ENCODE peak calls at places on chromosomes 11 and 22, in four cellular contexts. One of them, this sample, is unnamed.

GRCh38 chr11:47573321-47573720 is 5.4 kb downstream of the KBTBD4 start:
- DNase-seq in transverse colon: no peak
- DNase-seq in upper lobe of left lung: no peak
- DNase-seq in GM12892: no peak
- DNase-seq in this sample: no peak

GRCh38 chr22:37733625-37734401 is 37.0 kb downstream of the TRIOBP start:
- DNase-seq in transverse colon: peak
- DNase-seq in GM12892: no peak
- DNase-seq in upper lobe of left lung: no peak
- DNase-seq in this sample: no peak

GRCh38 chr11:71228961-71229360 is 23.4 kb downstream of the SHANK2 start:
- DNase-seq in transverse colon: no peak
- DNase-seq in GM12892: no peak
- DNase-seq in upper lobe of left lung: no peak
- DNase-seq in this sample: no peak

GRCh38 chr22:45511847-45512261 is 9.2 kb downstream of the FBLN1 start:
- DNase-seq in upper lobe of left lung: no peak
- DNase-seq in transverse colon: peak
- DNase-seq in GM12892: no peak
- DNase-seq in this sample: no peak

GRCh38 chr11:70695086-70695960 is 297.0 kb downstream of the CTTN start:
- DNase-seq in transverse colon: no peak
- DNase-seq in GM12892: no peak
- DNase-seq in upper lobe of left lung: no peak
- DNase-seq in this sample: no peak

GRCh38 chr11:27187075-27187847 is 146.6 kb downstream of the BBOX1 start:
- DNase-seq in upper lobe of left lung: no peak
- DNase-seq in GM12892: no peak
- DNase-seq in transverse colon: no peak
- DNase-seq in this sample: no peak

GRCh38 chr11:45768486-45768885 is 36.5 kb upstream of the SLC35C1 start:
- DNase-seq in upper lobe of left lung: no peak
- DNase-seq in GM12892: no peak
- DNase-seq in transverse colon: no peak
- DNase-seq in this sample: no peak

GRCh38 chr11:128509990-128510389 is 77.4 kb downstream of the ETS1 start:
- DNase-seq in transverse colon: no peak
- DNase-seq in upper lobe of left lung: no peak
- DNase-seq in GM12892: no peak
- DNase-seq in this sample: no peak

GRCh38 chr11:125091247-125091876 is 20.1 kb downstream of the TMEM218 start:
- DNase-seq in upper lobe of left lung: no peak
- DNase-seq in GM12892: no peak
- DNase-seq in transverse colon: no peak
- DNase-seq in this sample: no peak

GRCh38 chr22:49015993-49016908 is 811.4 kb downstream of the BRD1 start:
- DNase-seq in GM12892: no peak
- DNase-seq in upper lobe of left lung: peak
- DNase-seq in transverse colon: no peak
- DNase-seq in this sample: no peak

GRCh38 chr22:17778412-17778976 is 4.2 kb upstream of the BID start:
- DNase-seq in GM12892: no peak
- DNase-seq in upper lobe of left lung: no peak
- DNase-seq in transverse colon: no peak
- DNase-seq in this sample: no peak

GRCh38 chr22:44693756-44694155 is 8.2 kb upstream of the PRR5 start:
- DNase-seq in transverse colon: no peak
- DNase-seq in upper lobe of left lung: no peak
- DNase-seq in GM12892: no peak
- DNase-seq in this sample: no peak

GRCh38 chr11:12053606-12054361 is 45.4 kb upstream of the DKK3 start:
- DNase-seq in transverse colon: no peak
- DNase-seq in GM12892: no peak
- DNase-seq in upper lobe of left lung: no peak
- DNase-seq in this sample: no peak

GRCh38 chr22:43883719-43884415 is 7.9 kb downstream of the PNPLA5 start:
- DNase-seq in transverse colon: no peak
- DNase-seq in upper lobe of left lung: no peak
- DNase-seq in GM12892: no peak
- DNase-seq in this sample: no peak

GRCh38 chr11:113874920-113875413 is 405 bp downstream of the USP28 start:
- DNase-seq in GM12892: no peak
- DNase-seq in upper lobe of left lung: no peak
- DNase-seq in transverse colon: no peak
- DNase-seq in this sample: no peak

GRCh38 chr11:17471501-17471900 is 5.1 kb downstream of the ABCC8 start:
- DNase-seq in GM12892: no peak
- DNase-seq in upper lobe of left lung: no peak
- DNase-seq in transverse colon: no peak
- DNase-seq in this sample: no peak

GRCh38 chr11:110093407-110094297 is 460 bp downstream of the ZC3H12C start:
- DNase-seq in upper lobe of left lung: peak
- DNase-seq in transverse colon: peak
- DNase-seq in GM12892: peak
- DNase-seq in this sample: no peak

GRCh38 chr22:19019679-19020032 is 83.6 kb upstream of the PRODH start:
- DNase-seq in transverse colon: no peak
- DNase-seq in upper lobe of left lung: no peak
- DNase-seq in GM12892: no peak
- DNase-seq in this sample: no peak

GRCh38 chr11:72430743-72431570 is 3.4 kb downstream of the CLPB start:
- DNase-seq in GM12892: no peak
- DNase-seq in transverse colon: no peak
- DNase-seq in upper lobe of left lung: peak
- DNase-seq in this sample: no peak

GRCh38 chr11:30741039-30741550 is 154.9 kb upstream of the MPPED2 start:
- DNase-seq in upper lobe of left lung: no peak
- DNase-seq in GM12892: no peak
- DNase-seq in transverse colon: peak
- DNase-seq in this sample: no peak

GRCh38 chr22:22720201-22720723 is 75.8 kb downstream of the GGTLC2 start:
- DNase-seq in GM12892: peak
- DNase-seq in upper lobe of left lung: no peak
- DNase-seq in transverse colon: peak
- DNase-seq in this sample: no peak

GRCh38 chr11:19719960-19720359 is 7.3 kb downstream of the NAV2 start:
- DNase-seq in transverse colon: no peak
- DNase-seq in GM12892: no peak
- DNase-seq in upper lobe of left lung: no peak
- DNase-seq in this sample: no peak

GRCh38 chr11:10414659-10415058 is 40.4 kb upstream of the AMPD3 start:
- DNase-seq in upper lobe of left lung: peak
- DNase-seq in GM12892: peak
- DNase-seq in transverse colon: peak
- DNase-seq in this sample: no peak

GRCh38 chr22:44753189-44754042 is 1.0 kb downstream of the ARHGAP8 start:
- DNase-seq in upper lobe of left lung: no peak
- DNase-seq in transverse colon: no peak
- DNase-seq in GM12892: no peak
- DNase-seq in this sample: no peak

GRCh38 chr11:69494851-69495250 is 13.4 kb downstream of the LINC01488 start:
- DNase-seq in transverse colon: no peak
- DNase-seq in GM12892: no peak
- DNase-seq in upper lobe of left lung: no peak
- DNase-seq in this sample: no peak

GRCh38 chr11:129950319-129951034 is 52.2 kb downstream of the PRDM10 start:
- DNase-seq in transverse colon: peak
- DNase-seq in GM12892: no peak
- DNase-seq in upper lobe of left lung: peak
- DNase-seq in this sample: no peak

GRCh38 chr11:119993732-119994131 is 144.2 kb downstream of the TRIM29 start:
- DNase-seq in upper lobe of left lung: no peak
- DNase-seq in transverse colon: peak
- DNase-seq in GM12892: no peak
- DNase-seq in this sample: no peak

GRCh38 chr11:104320091-104320490 is 156.1 kb upstream of the PDGFD start:
- DNase-seq in GM12892: no peak
- DNase-seq in upper lobe of left lung: no peak
- DNase-seq in transverse colon: no peak
- DNase-seq in this sample: no peak

DNA sequence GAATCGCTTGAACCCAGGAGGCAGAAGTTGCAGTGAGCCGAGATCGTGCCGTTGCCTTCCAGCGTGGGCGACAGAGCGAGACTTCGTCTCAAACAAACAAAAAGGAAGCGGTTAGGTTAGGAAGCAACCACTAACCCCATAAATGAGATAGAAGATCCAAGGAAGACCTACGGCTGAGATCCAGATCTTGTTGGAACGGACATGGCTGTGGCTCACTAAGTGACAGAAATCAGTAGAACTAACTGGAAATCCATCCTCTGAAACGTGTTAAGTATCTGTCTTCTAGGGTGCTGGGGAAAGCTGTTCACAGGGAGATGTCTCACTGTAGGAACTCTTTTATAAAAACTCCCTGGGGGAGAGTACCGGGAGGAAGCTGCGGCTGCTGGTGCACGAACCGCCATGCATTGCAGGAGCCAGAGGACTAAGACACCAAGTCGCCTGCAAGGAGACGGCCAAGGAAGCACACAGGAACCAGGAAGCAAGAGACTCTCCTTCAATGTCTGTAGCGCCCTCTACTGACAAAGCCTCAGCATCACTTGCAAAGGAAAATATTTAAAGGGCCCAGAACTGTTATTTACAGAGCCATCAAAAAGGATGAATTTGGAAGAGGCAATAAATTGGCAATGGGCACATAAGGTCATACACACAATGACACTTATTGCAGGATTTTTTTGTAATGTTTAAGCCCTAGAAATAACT is 16.9 kb upstream of the SPTY2D1 start:
- DNase-seq in upper lobe of left lung: peak
- DNase-seq in GM12892: peak
- DNase-seq in transverse colon: peak
- DNase-seq in this sample: no peak
- TF ChIP-seq POLR2A in upper lobe of left lung: no peak
- TF ChIP-seq POLR2A in GM12892: no peak
- TF ChIP-seq POLR2A in transverse colon: no peak
- TF ChIP-seq POLR2A in this sample: no peak

GRCh38 chr11:117205211-117205818 is 6.1 kb downstream of the TAGLN start:
- DNase-seq in GM12892: no peak
- DNase-seq in upper lobe of left lung: no peak
- DNase-seq in transverse colon: no peak
- DNase-seq in this sample: no peak
- TF ChIP-seq POLR2A in GM12892: no peak
- TF ChIP-seq POLR2A in upper lobe of left lung: no peak
- TF ChIP-seq POLR2A in transverse colon: no peak
- TF ChIP-seq POLR2A in this sample: no peak

GRCh38 chr11:67301951-67302516 is 1.3 kb upstream of the SSH3 start:
- DNase-seq in upper lobe of left lung: peak
- DNase-seq in transverse colon: peak
- DNase-seq in GM12892: peak
- DNase-seq in this sample: no peak

GRCh38 chr11:67300756-67301312 is 2.5 kb upstream of the SSH3 start:
- DNase-seq in upper lobe of left lung: no peak
- DNase-seq in transverse colon: peak
- DNase-seq in GM12892: no peak
- DNase-seq in this sample: no peak

GRCh38 chr11:67302571-67303131 is 679 bp upstream of the SSH3 start:
- DNase-seq in GM12892: no peak
- DNase-seq in transverse colon: peak
- DNase-seq in upper lobe of left lung: peak
- DNase-seq in this sample: no peak

GRCh38 chr11:67300256-67300755 is 3.0 kb upstream of the SSH3 start:
- DNase-seq in GM12892: no peak
- DNase-seq in upper lobe of left lung: no peak
- DNase-seq in transverse colon: no peak
- DNase-seq in this sample: no peak

DNA sequence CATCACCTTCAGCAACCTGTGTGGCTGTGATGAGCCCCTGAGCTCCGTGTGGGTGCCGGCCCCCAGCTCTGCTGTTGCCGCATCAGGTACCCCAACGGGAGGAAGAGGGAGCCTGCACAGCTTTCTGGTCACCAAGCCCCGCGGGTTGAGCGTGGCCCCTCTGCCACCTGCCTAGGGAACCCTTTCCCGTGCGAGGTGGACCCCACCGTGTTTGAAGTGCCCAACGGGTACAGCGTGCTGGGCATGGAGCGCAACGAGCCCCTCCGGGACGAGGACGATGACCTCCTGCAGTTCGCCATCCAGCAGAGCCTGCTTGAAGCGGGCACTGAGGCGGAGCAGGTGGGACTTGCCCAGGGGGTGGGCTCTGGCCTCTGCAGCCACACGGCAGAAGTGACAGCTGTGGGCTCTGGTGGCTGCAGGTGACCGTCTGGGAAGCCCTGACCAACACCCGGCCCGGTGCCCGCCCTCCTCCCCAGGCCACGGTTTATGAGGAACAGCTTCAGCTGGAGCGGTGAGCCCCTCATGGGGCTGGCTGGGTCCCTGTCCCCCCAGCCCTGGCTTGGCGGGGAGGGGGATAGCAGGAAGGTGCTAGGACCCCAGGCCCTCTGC is 1.9 kb upstream of the SSH3 start:
- DNase-seq in GM12892: no peak
- DNase-seq in upper lobe of left lung: peak
- DNase-seq in transverse colon: peak
- DNase-seq in this sample: no peak
- TF ChIP-seq POLR2A in GM12892: no peak
- TF ChIP-seq POLR2A in upper lobe of left lung: no peak
- TF ChIP-seq POLR2A in transverse colon: no peak
- TF ChIP-seq POLR2A in this sample: no peak

GRCh38 chr22:35326854-35327562 is 27.3 kb downstream of the TOM1 start:
- DNase-seq in GM12892: no peak
- DNase-seq in transverse colon: no peak
- DNase-seq in upper lobe of left lung: no peak
- DNase-seq in this sample: no peak
- TF ChIP-seq POLR2A in GM12892: no peak
- TF ChIP-seq POLR2A in transverse colon: no peak
- TF ChIP-seq POLR2A in upper lobe of left lung: no peak
- TF ChIP-seq POLR2A in this sample: no peak

This sample was measured in esophagus squamous epithelium.